ENCODE peak calls at places on chromosomes 7 and 10, in ten cellular contexts. One of them, this sample, is unnamed.

GRCh38 chr10:36094091-36094490 is 452.0 kb upstream of the FZD8 start:
- DNase-seq in tibial artery: no peak
- DNase-seq in neural progenitor cell: no peak
- DNase-seq in lower lobe of right lung: no peak
- DNase-seq in SK-N-SH: no peak
- DNase-seq in testis: no peak
- DNase-seq in A549: no peak
- DNase-seq in suprapubic skin: no peak
- DNase-seq in breast epithelium: no peak
- DNase-seq in psoas muscle: no peak
- DNase-seq in this sample: no peak

GRCh38 chr10:122656741-122657140 is 42.9 kb downstream of the C10orf120 start:
- DNase-seq in tibial artery: no peak
- DNase-seq in neural progenitor cell: no peak
- DNase-seq in lower lobe of right lung: no peak
- DNase-seq in SK-N-SH: no peak
- DNase-seq in testis: no peak
- DNase-seq in A549: no peak
- DNase-seq in suprapubic skin: peak; percentile 15
- DNase-seq in breast epithelium: no peak
- DNase-seq in psoas muscle: no peak
- DNase-seq in this sample: no peak

GRCh38 chr7:129279757-129280156 is 54.9 kb downstream of the AHCYL2 start:
- DNase-seq in tibial artery: no peak
- DNase-seq in neural progenitor cell: no peak
- DNase-seq in lower lobe of right lung: no peak
- DNase-seq in SK-N-SH: no peak
- DNase-seq in testis: no peak
- DNase-seq in A549: no peak
- DNase-seq in suprapubic skin: no peak
- DNase-seq in breast epithelium: no peak
- DNase-seq in psoas muscle: no peak
- DNase-seq in this sample: no peak

GRCh38 chr7:64463636-64464375 is 99.1 kb downstream of the ZNF680 start:
- DNase-seq in tibial artery: peak; percentile 71
- DNase-seq in neural progenitor cell: no peak
- DNase-seq in lower lobe of right lung: peak; percentile 53
- DNase-seq in SK-N-SH: peak; percentile 85
- DNase-seq in testis: peak; percentile 91
- DNase-seq in A549: no peak
- DNase-seq in suprapubic skin: peak; percentile 60
- DNase-seq in breast epithelium: peak; percentile 88
- DNase-seq in psoas muscle: peak; percentile 70
- DNase-seq in this sample: peak; percentile 82

GRCh38 chr7:2175091-2175490 is 57.7 kb downstream of the MAD1L1 start:
- DNase-seq in tibial artery: no peak
- DNase-seq in neural progenitor cell: no peak
- DNase-seq in lower lobe of right lung: no peak
- DNase-seq in SK-N-SH: no peak
- DNase-seq in testis: no peak
- DNase-seq in A549: no peak
- DNase-seq in suprapubic skin: no peak
- DNase-seq in breast epithelium: no peak
- DNase-seq in psoas muscle: no peak
- DNase-seq in this sample: no peak

GRCh38 chr7:155745737-155746136 is 66.5 kb downstream of the SHH start:
- DNase-seq in tibial artery: no peak
- DNase-seq in neural progenitor cell: no peak
- DNase-seq in lower lobe of right lung: no peak
- DNase-seq in SK-N-SH: no peak
- DNase-seq in testis: no peak
- DNase-seq in A549: no peak
- DNase-seq in suprapubic skin: no peak
- DNase-seq in breast epithelium: no peak
- DNase-seq in psoas muscle: no peak
- DNase-seq in this sample: no peak

GRCh38 chr10:79021331-79021907 is 47.3 kb upstream of the ZMIZ1 start:
- DNase-seq in tibial artery: no peak
- DNase-seq in neural progenitor cell: no peak
- DNase-seq in lower lobe of right lung: peak; percentile 32
- DNase-seq in SK-N-SH: no peak
- DNase-seq in testis: no peak
- DNase-seq in A549: no peak
- DNase-seq in suprapubic skin: peak; percentile 42
- DNase-seq in breast epithelium: no peak
- DNase-seq in psoas muscle: peak; percentile 7
- DNase-seq in this sample: no peak

GRCh38 chr7:128876586-128876977 is 13.9 kb downstream of the ATP6V1F start:
- DNase-seq in tibial artery: no peak
- DNase-seq in neural progenitor cell: no peak
- DNase-seq in lower lobe of right lung: peak; percentile 33
- DNase-seq in SK-N-SH: no peak
- DNase-seq in testis: no peak
- DNase-seq in A549: no peak
- DNase-seq in suprapubic skin: peak; percentile 46
- DNase-seq in breast epithelium: no peak
- DNase-seq in psoas muscle: no peak
- DNase-seq in this sample: peak; percentile 3

GRCh38 chr7:88217675-88218427 is 2.0 kb downstream of the SRI start:
- DNase-seq in tibial artery: no peak
- DNase-seq in neural progenitor cell: no peak
- DNase-seq in lower lobe of right lung: no peak
- DNase-seq in SK-N-SH: no peak
- DNase-seq in testis: no peak
- DNase-seq in A549: no peak
- DNase-seq in suprapubic skin: no peak
- DNase-seq in breast epithelium: no peak
- DNase-seq in psoas muscle: no peak
- DNase-seq in this sample: no peak

GRCh38 chr7:94600267-94600666 is 55.7 kb downstream of the SGCE start:
- DNase-seq in tibial artery: no peak
- DNase-seq in neural progenitor cell: no peak
- DNase-seq in lower lobe of right lung: no peak
- DNase-seq in SK-N-SH: no peak
- DNase-seq in testis: no peak
- DNase-seq in A549: no peak
- DNase-seq in suprapubic skin: no peak
- DNase-seq in breast epithelium: no peak
- DNase-seq in psoas muscle: no peak
- DNase-seq in this sample: no peak
- H3K4me1 ChIP-seq in tibial artery: no peaks in the 10 kb centered on the region
- H3K4me1 ChIP-seq in neural progenitor cell: peaks cover 33% of the 10 kb centered on the region
- H3K4me1 ChIP-seq in lower lobe of right lung: no peaks in the 10 kb centered on the region
- H3K4me1 ChIP-seq in SK-N-SH: peaks cover 17% of the 10 kb centered on the region
- H3K4me1 ChIP-seq in testis: no peaks in the 10 kb centered on the region
- H3K4me1 ChIP-seq in A549: no peaks in the 10 kb centered on the region
- H3K4me1 ChIP-seq in suprapubic skin: no peaks in the 10 kb centered on the region
- H3K4me1 ChIP-seq in breast epithelium: no peaks in the 10 kb centered on the region
- H3K4me1 ChIP-seq in psoas muscle: no peaks in the 10 kb centered on the region
- H3K4me1 ChIP-seq in this sample: peaks cover 5% of the 10 kb centered on the region

GRCh38 chr10:513393-513792 is 176.1 kb downstream of the DIP2C start:
- DNase-seq in tibial artery: no peak
- DNase-seq in neural progenitor cell: no peak
- DNase-seq in lower lobe of right lung: no peak
- DNase-seq in SK-N-SH: no peak
- DNase-seq in testis: no peak
- DNase-seq in A549: no peak
- DNase-seq in suprapubic skin: no peak
- DNase-seq in breast epithelium: no peak
- DNase-seq in psoas muscle: no peak
- DNase-seq in this sample: no peak

GRCh38 chr10:510415-510881 is 179.0 kb downstream of the DIP2C start:
- DNase-seq in tibial artery: no peak
- DNase-seq in neural progenitor cell: no peak
- DNase-seq in lower lobe of right lung: no peak
- DNase-seq in SK-N-SH: no peak
- DNase-seq in testis: no peak
- DNase-seq in A549: no peak
- DNase-seq in suprapubic skin: peak; percentile 48
- DNase-seq in breast epithelium: no peak
- DNase-seq in psoas muscle: no peak
- DNase-seq in this sample: peak; percentile 42

GRCh38 chr10:509361-510102 is 179.9 kb downstream of the DIP2C start:
- DNase-seq in tibial artery: no peak
- DNase-seq in neural progenitor cell: no peak
- DNase-seq in lower lobe of right lung: no peak
- DNase-seq in SK-N-SH: no peak
- DNase-seq in testis: no peak
- DNase-seq in A549: no peak
- DNase-seq in suprapubic skin: peak; percentile 52
- DNase-seq in breast epithelium: no peak
- DNase-seq in psoas muscle: no peak
- DNase-seq in this sample: no peak

GRCh38 chr10:511849-512191 is 177.6 kb downstream of the DIP2C start:
- DNase-seq in tibial artery: no peak
- DNase-seq in neural progenitor cell: no peak
- DNase-seq in lower lobe of right lung: no peak
- DNase-seq in SK-N-SH: no peak
- DNase-seq in testis: no peak
- DNase-seq in A549: no peak
- DNase-seq in suprapubic skin: no peak
- DNase-seq in breast epithelium: no peak
- DNase-seq in psoas muscle: no peak
- DNase-seq in this sample: no peak

GRCh38 chr10:511101-511848 is 178.2 kb downstream of the DIP2C start:
- DNase-seq in tibial artery: peak; percentile 89
- DNase-seq in neural progenitor cell: peak; percentile 94
- DNase-seq in lower lobe of right lung: peak; percentile 93
- DNase-seq in SK-N-SH: peak; percentile 91
- DNase-seq in testis: peak; percentile 94
- DNase-seq in A549: peak; percentile 85
- DNase-seq in suprapubic skin: peak; percentile 94
- DNase-seq in breast epithelium: peak; percentile 81
- DNase-seq in psoas muscle: peak; percentile 93
- DNase-seq in this sample: peak; percentile 90
- TF ChIP-seq CTCF in tibial artery: peak; percentile 93
- TF ChIP-seq CTCF in neural progenitor cell: peak; percentile 98
- TF ChIP-seq CTCF in lower lobe of right lung: peak; percentile 98
- TF ChIP-seq CTCF in SK-N-SH: peak; percentile 97
- TF ChIP-seq CTCF in testis: peak; percentile 97
- TF ChIP-seq CTCF in A549: peak; percentile 92
- TF ChIP-seq CTCF in suprapubic skin: peak; percentile 82
- TF ChIP-seq CTCF in breast epithelium: peak; percentile 96
- TF ChIP-seq CTCF in psoas muscle: peak; percentile 97
- TF ChIP-seq CTCF in this sample: peak; percentile 99

GRCh38 chr7:157594306-157594705 is 257.5 kb downstream of the DNAJB6 start:
- DNase-seq in tibial artery: no peak
- DNase-seq in neural progenitor cell: no peak
- DNase-seq in lower lobe of right lung: no peak
- DNase-seq in SK-N-SH: no peak
- DNase-seq in testis: no peak
- DNase-seq in A549: no peak
- DNase-seq in suprapubic skin: no peak
- DNase-seq in breast epithelium: no peak
- DNase-seq in psoas muscle: no peak
- DNase-seq in this sample: no peak
- H3K9me3 ChIP-seq in tibial artery: no peaks in the 10 kb centered on the region
- H3K9me3 ChIP-seq in neural progenitor cell: no peaks in the 10 kb centered on the region
- H3K9me3 ChIP-seq in lower lobe of right lung: no peaks in the 10 kb centered on the region
- H3K9me3 ChIP-seq in SK-N-SH: no peaks in the 10 kb centered on the region
- H3K9me3 ChIP-seq in testis: no peaks in the 10 kb centered on the region
- H3K9me3 ChIP-seq in A549: no peaks in the 10 kb centered on the region
- H3K9me3 ChIP-seq in suprapubic skin: no peaks in the 10 kb centered on the region
- H3K9me3 ChIP-seq in breast epithelium: peaks cover 5% of the 10 kb centered on the region
- H3K9me3 ChIP-seq in psoas muscle: no peaks in the 10 kb centered on the region
- H3K9me3 ChIP-seq in this sample: no peaks in the 10 kb centered on the region

DNA sequence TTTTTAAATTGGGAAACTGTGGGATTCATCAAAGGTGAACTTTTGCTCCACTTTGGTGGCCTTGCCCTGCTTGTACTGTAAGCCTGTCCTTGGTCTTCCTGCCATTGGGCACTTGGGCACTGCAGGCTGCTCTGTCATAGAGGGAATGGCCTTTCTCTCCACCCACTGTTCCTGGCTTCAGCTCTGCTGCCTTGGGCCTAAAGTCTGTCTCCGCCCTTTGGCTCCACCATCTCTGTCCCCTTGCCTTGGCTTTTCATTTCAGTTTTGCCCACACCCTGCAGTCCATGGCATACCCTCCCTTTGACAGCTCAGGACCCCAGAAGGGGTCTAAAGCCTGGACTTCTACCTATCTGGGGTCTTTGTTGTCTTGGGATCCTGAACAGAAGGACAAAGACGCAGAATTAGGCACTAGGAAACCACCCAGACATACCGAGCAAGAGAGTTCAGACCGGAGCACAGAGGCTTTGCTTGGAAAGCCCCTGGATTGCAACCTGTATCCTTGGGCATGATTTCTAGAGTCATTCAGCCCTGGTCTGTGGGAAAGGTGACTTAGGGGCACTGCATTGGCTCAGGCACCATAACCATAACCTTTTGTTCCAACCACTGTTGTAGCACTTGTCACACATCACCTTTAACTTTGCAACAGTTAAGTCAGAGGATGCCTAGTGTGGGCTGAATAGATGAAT is 5.2 kb upstream of the ARHGAP22 start:
- DNase-seq in tibial artery: no peak
- DNase-seq in neural progenitor cell: no peak
- DNase-seq in lower lobe of right lung: no peak
- DNase-seq in SK-N-SH: no peak
- DNase-seq in testis: no peak
- DNase-seq in A549: no peak
- DNase-seq in suprapubic skin: no peak
- DNase-seq in breast epithelium: no peak
- DNase-seq in psoas muscle: no peak
- DNase-seq in this sample: no peak
- H3K4me1 ChIP-seq in tibial artery: no peaks in the 10 kb centered on the region
- H3K4me1 ChIP-seq in neural progenitor cell: peaks cover 4% of the 10 kb centered on the region
- H3K4me1 ChIP-seq in lower lobe of right lung: peaks cover 12% of the 10 kb centered on the region
- H3K4me1 ChIP-seq in SK-N-SH: peaks cover 17% of the 10 kb centered on the region
- H3K4me1 ChIP-seq in testis: no peaks in the 10 kb centered on the region
- H3K4me1 ChIP-seq in A549: no peaks in the 10 kb centered on the region
- H3K4me1 ChIP-seq in suprapubic skin: peaks cover 6% of the 10 kb centered on the region
- H3K4me1 ChIP-seq in breast epithelium: no peaks in the 10 kb centered on the region
- H3K4me1 ChIP-seq in psoas muscle: no peaks in the 10 kb centered on the region
- H3K4me1 ChIP-seq in this sample: peaks cover 26% of the 10 kb centered on the region

DNA sequence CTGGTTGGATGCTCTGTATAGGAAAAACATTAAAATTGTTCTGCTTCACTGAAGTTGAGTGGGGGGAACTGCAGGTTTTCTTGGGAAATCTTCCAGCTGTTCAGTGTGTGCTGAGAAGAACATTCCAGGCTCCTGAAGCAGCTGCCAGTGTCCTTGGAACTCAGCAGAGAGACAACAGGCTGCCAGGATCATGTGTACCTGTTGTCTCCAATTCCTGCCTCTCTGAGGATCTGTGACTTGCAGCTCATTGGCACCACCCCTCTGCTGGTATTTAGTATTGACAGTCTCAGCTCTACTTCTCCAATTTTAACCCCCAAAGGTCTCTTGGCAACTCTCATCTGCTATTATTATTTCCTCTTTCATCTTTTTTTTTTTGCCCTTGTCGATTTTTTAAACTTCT is 42.3 kb upstream of the PRKG1 start:
- DNase-seq in tibial artery: no peak
- DNase-seq in neural progenitor cell: peak; percentile 24
- DNase-seq in lower lobe of right lung: no peak
- DNase-seq in SK-N-SH: no peak
- DNase-seq in testis: peak; percentile 30
- DNase-seq in A549: no peak
- DNase-seq in suprapubic skin: no peak
- DNase-seq in breast epithelium: no peak
- DNase-seq in psoas muscle: no peak
- DNase-seq in this sample: no peak
- TF ChIP-seq CTCF in tibial artery: peak; percentile 4
- TF ChIP-seq CTCF in neural progenitor cell: no peak
- TF ChIP-seq CTCF in lower lobe of right lung: no peak
- TF ChIP-seq CTCF in SK-N-SH: no peak
- TF ChIP-seq CTCF in testis: no peak
- TF ChIP-seq CTCF in A549: no peak
- TF ChIP-seq CTCF in suprapubic skin: no peak
- TF ChIP-seq CTCF in breast epithelium: no peak
- TF ChIP-seq CTCF in psoas muscle: peak; percentile 11
- TF ChIP-seq CTCF in this sample: no peak

This sample was measured in left ventricle myocardium inferior.